ENCODE peak calls at places on chromosome 2, in seven cellular contexts. P, L, B, Q, Z, A and Y are unnamed samples.

GRCh38 chr2:239266779-239267410 is 133.9 kb downstream of the HDAC4 start:
- DNase-seq in P (no peak), L (no peak), B (no peak), Q (no peak), Z (no peak), A (no peak), Y (no peak)

GRCh38 chr2:64653174-64654062 is at the start of gene SERTAD2:
- DNase-seq in P (peak), L (peak), B (peak), Q (peak), Z (peak), A (no peak), Y (peak)

GRCh38 chr2:146952691-146953090 is 892.1 kb upstream of the ACVR2A start:
- DNase-seq in P (no peak), L (no peak), B (peak), Q (no peak), Z (no peak), A (no peak), Y (peak)

GRCh38 chr2:48756289-48756688 is 765 bp upstream of the LHCGR start:
- DNase-seq in P (no peak), L (no peak), B (no peak), Q (no peak), Z (no peak), A (no peak), Y (no peak)

GRCh38 chr2:67234443-67234842 is 162.7 kb upstream of the ETAA1 start:
- DNase-seq in P (peak), L (peak), B (peak), Q (peak), Z (no peak), A (no peak), Y (peak)

GRCh38 chr2:69033427-69034095 is 20.6 kb downstream of the ANTXR1 start:
- DNase-seq in P (no peak), L (no peak), B (peak), Q (no peak), Z (no peak), A (no peak), Y (no peak)

GRCh38 chr2:20225294-20226151 is 593 bp upstream of the SDC1 start:
- DNase-seq in P (peak), L (peak), B (peak), Q (peak), Z (peak), A (no peak), Y (peak)

GRCh38 chr2:70242552-70242951 is 5.9 kb downstream of the TIA1 start:
- DNase-seq in P (peak), L (no peak), B (no peak), Q (no peak), Z (no peak), A (no peak), Y (no peak)

GRCh38 chr2:228507231-228507824 is 325.8 kb upstream of the SPHKAP start:
- DNase-seq in P (no peak), L (no peak), B (no peak), Q (no peak), Z (no peak), A (no peak), Y (no peak)

GRCh38 chr2:78757191-78757590 is 268.3 kb upstream of the REG3G start:
- DNase-seq in P (peak), L (no peak), B (no peak), Q (no peak), Z (no peak), A (no peak), Y (no peak)

GRCh38 chr2:26477911-26478253 is at the start of gene OTOF:
- DNase-seq in P (no peak), L (no peak), B (peak), Q (peak), Z (peak), A (peak), Y (peak)

GRCh38 chr2:40038646-40039045 is 259.6 kb upstream of the THUMPD2 start:
- DNase-seq in P (no peak), L (no peak), B (peak), Q (no peak), Z (no peak), A (no peak), Y (no peak)

GRCh38 chr2:10790228-10790973 is 22.2 kb downstream of the PDIA6 start:
- DNase-seq in P (no peak), L (no peak), B (no peak), Q (no peak), Z (no peak), A (no peak), Y (no peak)

GRCh38 chr2:133953524-133953923 is 300.3 kb upstream of the MGAT5 start:
- DNase-seq in P (no peak), L (no peak), B (no peak), Q (no peak), Z (no peak), A (no peak), Y (no peak)

GRCh38 chr2:137237055-137237454 is 471.7 kb downstream of the THSD7B start:
- DNase-seq in P (no peak), L (no peak), B (no peak), Q (peak), Z (no peak), A (no peak), Y (no peak)

GRCh38 chr2:161915121-161915520 is 158.9 kb downstream of the DPP4 start:
- DNase-seq in P (no peak), L (no peak), B (no peak), Q (no peak), Z (no peak), A (no peak), Y (no peak)

GRCh38 chr2:59301466-59302402 is 1060.6 kb upstream of the FANCL start:
- DNase-seq in P (peak), L (peak), B (peak), Q (peak), Z (peak), A (peak), Y (peak)

GRCh38 chr2:74010087-74010541 is 25.4 kb downstream of the TET3 start:
- DNase-seq in P (no peak), L (no peak), B (no peak), Q (peak), Z (peak), A (peak), Y (peak)

GRCh38 chr2:36277146-36277808 is 78.3 kb upstream of the CRIM1 start:
- DNase-seq in P (no peak), L (no peak), B (peak), Q (peak), Z (peak), A (peak), Y (no peak)

GRCh38 chr2:18213986-18214385 is 335.5 kb downstream of the KCNS3 start:
- DNase-seq in P (no peak), L (no peak), B (no peak), Q (no peak), Z (no peak), A (no peak), Y (no peak)

GRCh38 chr2:238565031-238565430 is 138.3 kb downstream of the ASB1 start:
- DNase-seq in P (no peak), L (no peak), B (no peak), Q (no peak), Z (no peak), A (no peak), Y (no peak)

GRCh38 chr2:46365913-46366674 is 68.9 kb downstream of the EPAS1 start:
- DNase-seq in P (peak), L (no peak), B (peak), Q (peak), Z (no peak), A (no peak), Y (no peak)

DNA sequence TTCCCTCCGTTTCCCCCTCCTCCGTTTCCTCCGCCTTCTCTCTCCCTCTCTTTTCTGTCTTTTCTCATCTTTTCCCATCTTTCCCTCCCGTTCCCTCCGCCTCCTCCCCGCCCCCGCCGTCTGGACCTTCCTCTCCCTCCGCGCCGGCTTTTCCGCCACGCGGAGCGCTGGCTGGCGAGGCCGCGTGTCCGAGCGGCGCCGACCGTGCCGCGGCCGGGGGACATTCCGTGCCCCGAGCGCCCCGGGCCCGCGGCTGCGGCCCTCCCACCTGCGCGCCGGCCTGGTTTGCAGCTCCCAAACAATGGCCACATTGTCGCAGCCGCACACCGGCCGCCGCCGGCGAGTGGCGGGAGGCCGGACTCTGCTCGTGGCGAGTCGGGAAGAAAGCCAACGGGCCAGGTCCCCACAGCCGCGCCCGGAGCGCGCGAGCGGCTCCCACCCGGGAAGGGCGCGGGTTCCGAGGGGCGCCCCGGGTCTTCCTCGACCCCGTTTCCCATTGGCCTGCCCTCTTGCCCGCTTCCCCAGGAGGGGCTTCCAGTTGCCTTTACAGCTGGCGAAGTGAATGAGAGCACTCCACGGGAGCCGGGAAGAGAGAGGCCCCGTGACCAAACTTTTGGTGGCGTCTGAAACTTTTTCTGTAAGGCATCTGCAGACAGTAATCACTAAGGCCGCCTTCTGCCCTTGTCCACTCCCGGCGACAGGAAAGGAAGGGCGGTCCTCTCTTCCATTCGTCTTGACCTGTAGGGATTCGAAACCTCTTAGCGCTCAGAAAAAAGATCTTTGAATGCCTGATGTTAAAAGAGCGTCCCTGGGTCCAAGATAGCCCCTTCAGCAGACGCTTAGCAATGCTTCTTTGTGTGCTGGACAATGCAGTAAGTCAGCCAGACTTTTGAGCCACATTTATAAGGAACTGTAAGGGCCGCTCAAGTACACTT is 6.1 kb downstream of the GLI2 start:
- DNase-seq in P (peak), L (peak), B (peak), Q (peak), Z (peak), A (no peak), Y (no peak)
- TF ChIP-seq EZH2 in P (no peak), L (no peak), B (no peak), Q (no peak), Z (peak), A (no peak), Y (peak)

GRCh38 chr2:84870306-84870705 is 10.6 kb downstream of the TRABD2A start:
- DNase-seq in P (peak), L (no peak), B (no peak), Q (no peak), Z (no peak), A (no peak), Y (no peak)
- TF ChIP-seq CTCF in P (peak), L (no peak), B (no peak), Q (no peak), Z (no peak), A (no peak), Y (no peak)

DNA sequence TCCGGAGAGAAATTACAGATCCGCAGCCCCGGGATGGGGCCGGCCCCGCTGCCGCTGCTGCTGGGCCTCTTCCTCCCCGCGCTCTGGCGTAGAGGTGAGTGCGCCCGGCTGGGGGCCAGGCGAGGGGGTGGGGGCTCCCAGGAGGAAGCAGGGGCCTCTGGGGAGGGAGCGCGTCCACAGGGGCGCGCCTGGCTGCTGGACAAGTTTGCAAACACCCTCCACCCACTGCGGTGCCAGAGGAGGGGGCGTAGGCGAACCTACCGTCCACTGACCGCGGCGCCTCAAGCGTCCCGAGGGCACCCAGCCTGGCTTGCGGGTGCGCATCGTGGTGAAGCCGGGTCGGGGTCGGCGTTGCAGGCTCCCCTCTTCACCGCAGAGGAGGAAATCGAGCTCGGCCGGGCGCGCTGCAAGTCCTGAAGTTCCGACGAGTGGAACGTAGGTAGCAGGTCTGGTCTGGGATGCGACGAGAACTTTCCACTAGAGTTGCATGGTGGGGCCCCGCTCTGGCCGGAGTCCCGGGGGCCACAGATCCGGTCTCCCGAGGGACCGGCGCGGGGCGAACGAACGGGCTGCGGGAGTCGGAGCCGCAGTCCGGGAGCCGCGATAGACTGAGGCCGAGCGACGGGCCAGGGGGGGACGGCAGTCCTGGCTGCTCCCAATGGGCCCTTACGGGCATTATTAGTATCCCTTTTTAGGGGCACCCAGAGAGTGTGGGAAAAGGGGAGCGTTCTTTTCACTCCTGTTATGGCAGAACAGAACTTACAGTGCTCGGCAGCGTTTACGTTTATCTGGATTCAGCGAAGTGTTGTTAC is 502 bp downstream of the MERTK start:
- DNase-seq in P (peak), L (peak), B (no peak), Q (no peak), Z (no peak), A (no peak), Y (no peak)
- TF ChIP-seq EZH2 in P (no peak), L (peak), B (peak), Q (peak), Z (no peak), A (peak), Y (no peak)

GRCh38 chr2:180516204-180516603 is 464.2 kb upstream of the UBE2E3 start:
- DNase-seq in P (no peak), L (no peak), B (no peak), Q (no peak), Z (no peak), A (no peak), Y (no peak)

GRCh38 chr2:180520816-180521595 is 459.4 kb upstream of the UBE2E3 start:
- DNase-seq in P (no peak), L (no peak), B (peak), Q (peak), Z (peak), A (no peak), Y (peak)

GRCh38 chr2:180523629-180524340 is 456.6 kb upstream of the UBE2E3 start:
- DNase-seq in P (no peak), L (no peak), B (peak), Q (peak), Z (peak), A (no peak), Y (no peak)

GRCh38 chr2:180519276-180519675 is 461.1 kb upstream of the UBE2E3 start:
- DNase-seq in P (no peak), L (no peak), B (peak), Q (peak), Z (no peak), A (peak), Y (no peak)

DNA sequence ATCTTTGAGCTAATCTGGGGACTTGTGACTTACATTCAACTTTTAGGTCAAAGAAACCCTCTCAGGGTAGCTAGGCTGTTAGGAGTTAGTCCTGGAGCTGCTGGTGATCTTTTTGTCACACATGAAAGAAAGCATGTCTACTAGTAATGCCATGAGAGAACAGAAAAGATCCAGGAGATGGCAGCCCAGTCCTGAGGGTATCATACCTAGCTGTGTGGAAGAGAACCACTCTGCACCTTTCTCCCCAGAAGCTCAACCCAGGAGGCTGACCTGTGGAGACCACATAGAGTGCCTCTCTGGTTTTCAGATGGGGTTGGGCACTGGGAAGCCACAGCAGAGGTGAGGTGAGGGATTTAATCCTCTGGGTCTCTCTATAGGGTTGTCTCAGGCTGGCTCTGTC is 460.2 kb upstream of the UBE2E3 start:
- DNase-seq in P (no peak), L (no peak), B (peak), Q (peak), Z (peak), A (no peak), Y (peak)
- TF ChIP-seq CTCF in P (peak), L (no peak), B (no peak), Q (peak), Z (peak), A (peak), Y (peak)

DNA sequence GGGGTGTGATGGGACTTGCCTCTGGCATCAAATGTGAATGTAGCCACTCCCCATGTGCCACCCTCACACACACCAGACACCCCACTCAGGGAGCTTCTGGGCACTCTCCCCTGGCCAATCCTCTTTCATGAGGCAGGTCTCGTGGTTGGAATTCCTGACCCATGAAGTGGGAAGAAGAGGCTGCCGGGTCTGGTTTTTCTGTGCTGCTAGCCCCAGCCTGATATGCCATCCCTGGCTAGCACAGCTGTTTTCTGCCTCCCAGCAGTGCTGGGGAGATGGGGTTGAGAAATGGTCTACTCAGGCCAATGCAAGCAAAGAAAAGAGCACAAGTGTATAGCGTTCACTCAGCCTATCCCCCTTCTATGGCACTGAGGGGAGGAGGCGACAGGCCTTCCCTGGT is 1.2 kb upstream of the C2orf72 start:
- DNase-seq in P (no peak), L (no peak), B (no peak), Q (no peak), Z (no peak), A (no peak), Y (no peak)
- TF ChIP-seq EZH2 in P (no peak), L (no peak), B (peak), Q (no peak), Z (no peak), A (peak), Y (no peak)

DNA sequence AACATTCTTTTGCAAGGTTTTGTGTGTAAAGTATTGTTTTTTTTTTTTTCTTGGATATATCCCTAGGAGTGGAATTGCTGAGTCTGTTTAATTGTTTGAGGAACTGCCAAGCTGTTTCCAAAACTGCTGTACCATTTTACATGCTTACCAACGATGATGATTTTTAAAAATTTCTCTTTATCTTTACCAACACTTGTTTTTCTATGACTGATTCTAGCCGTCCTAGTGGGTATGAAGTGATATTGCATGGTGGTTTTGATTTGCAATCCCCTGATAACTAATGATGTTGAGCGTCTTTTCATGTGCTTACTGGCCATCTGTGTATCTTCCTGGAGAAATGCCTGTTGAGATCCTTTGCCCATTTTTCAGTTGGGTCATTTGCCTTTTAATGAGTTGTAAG is 8.8 kb upstream of the AOX1 start:
- DNase-seq in P (no peak), L (no peak), B (no peak), Q (no peak), Z (no peak), A (no peak), Y (no peak)
- TF ChIP-seq CTCF in P (no peak), L (no peak), B (peak), Q (no peak), Z (no peak), A (no peak), Y (no peak)

GRCh38 chr2:176082885-176083731 is 654 bp downstream of the EVX2 start:
- DNase-seq in P (peak), L (peak), B (no peak), Q (no peak), Z (no peak), A (no peak), Y (no peak)
- TF ChIP-seq EZH2 in P (peak), L (peak), B (peak), Q (no peak), Z (no peak), A (peak), Y (peak)

GRCh38 chr2:47373747-47374146 is 29.2 kb upstream of the MSH2 start:
- DNase-seq in P (peak), L (peak), B (no peak), Q (peak), Z (no peak), A (no peak), Y (peak)
- TF ChIP-seq CTCF in P (peak), L (peak), B (no peak), Q (peak), Z (peak), A (no peak), Y (peak)

GRCh38 chr2:241703128-241703604 is 1.3 kb downstream of the ING5 start:
- DNase-seq in P (no peak), L (no peak), B (peak), Q (peak), Z (no peak), A (no peak), Y (no peak)

GRCh38 chr2:241702155-241702404 is 241 bp downstream of the ING5 start:
- DNase-seq in P (no peak), L (no peak), B (peak), Q (peak), Z (no peak), A (no peak), Y (no peak)

GRCh38 chr2:241702405-241703127 is 727 bp downstream of the ING5 start:
- DNase-seq in P (peak), L (peak), B (no peak), Q (peak), Z (peak), A (peak), Y (peak)

GRCh38 chr2:241701155-241701404 is 759 bp upstream of the ING5 start:
- DNase-seq in P (no peak), L (no peak), B (no peak), Q (no peak), Z (no peak), A (no peak), Y (no peak)

DNA sequence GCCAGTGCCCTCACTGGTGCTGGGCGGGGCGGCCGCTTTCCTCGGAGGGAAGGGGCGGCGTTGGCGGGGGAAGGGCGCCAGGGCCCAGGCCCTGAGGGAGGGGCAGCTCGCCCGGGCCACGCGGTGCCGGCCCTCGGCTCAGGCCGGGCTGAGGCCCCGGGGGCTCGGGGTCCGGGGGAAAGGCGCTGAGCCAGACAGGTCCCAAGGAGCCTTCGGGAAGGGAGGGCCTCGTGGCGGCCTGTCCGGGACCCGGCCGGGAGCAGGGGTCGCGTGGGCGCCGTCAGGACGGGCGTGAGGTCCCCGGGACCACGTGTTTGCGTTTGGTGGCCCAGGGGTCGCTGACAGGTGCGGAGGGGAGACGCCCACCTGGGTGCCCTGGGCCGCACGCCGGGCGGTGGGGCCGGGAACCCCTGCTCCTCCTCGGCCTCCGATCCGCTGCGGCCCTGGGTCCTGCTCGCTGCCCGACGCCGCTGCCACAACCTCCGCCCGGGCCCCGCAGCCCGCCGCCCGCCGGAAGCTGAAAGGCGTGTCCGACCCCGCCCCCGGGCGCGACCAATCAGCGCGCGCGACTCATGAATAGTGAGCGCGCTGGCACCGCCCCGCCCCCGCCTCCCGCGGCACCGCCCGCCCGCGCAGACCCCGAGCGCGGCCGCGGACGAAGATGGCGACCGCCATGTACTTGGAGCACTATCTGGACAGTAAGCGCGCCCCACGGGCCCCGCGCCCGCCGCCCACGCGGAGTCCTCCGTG is at the start of gene ING5:
- DNase-seq in P (peak), L (peak), B (peak), Q (peak), Z (peak), A (peak), Y (peak)
- TF ChIP-seq EZH2 in P (no peak), L (no peak), B (no peak), Q (no peak), Z (no peak), A (no peak), Y (no peak)